ENCODE peak calls at places on chromosome 21, in five cellular contexts. Y is NCI-H1092 treated with DMSO at 0.1 percent for 48 hours, D is NCI-H146, O is caudate nucleus, J is amniotic stem cell. K is an unnamed sample.

GRCh38 chr21:44914176-44914874 is 6.4 kb downstream of the ITGB2 start:
- DNase-seq in D (no peak), J (no peak), Y (no peak), O (no peak), K (no peak)

GRCh38 chr21:41600556-41600955 is 92.6 kb upstream of the TMPRSS2 start:
- DNase-seq in O (no peak), D (no peak), J (no peak), Y (no peak), K (no peak)

GRCh38 chr21:25568230-25568629 is 39.1 kb downstream of the MRPL39 start:
- DNase-seq in O (no peak), D (no peak), Y (no peak), J (no peak), K (no peak)

GRCh38 chr21:38505654-38506523 is 7.6 kb upstream of the ERG start:
- DNase-seq in Y (peak; percentile 85), O (no peak), J (no peak), D (peak; percentile 57), K (peak; percentile 65)

GRCh38 chr21:46066843-46067331 is 31.0 kb upstream of the COL6A2 start:
- DNase-seq in O (no peak), D (no peak), Y (no peak), J (no peak), K (no peak)

GRCh38 chr21:45885597-45885929 is 96.0 kb upstream of the COL6A1 start:
- DNase-seq in D (no peak), O (no peak), J (no peak), Y (no peak), K (no peak)

GRCh38 chr21:29187939-29188338 is 57.5 kb downstream of the MAP3K7CL start:
- DNase-seq in O (no peak), J (peak; percentile 74), D (no peak), Y (no peak), K (no peak)

GRCh38 chr21:46150491-46151121 is 4.8 kb downstream of the FTCD start:
- DNase-seq in Y (no peak), D (no peak), J (no peak), O (no peak), K (no peak)

GRCh38 chr21:43305811-43306311 is 121.1 kb downstream of the SIK1 start:
- DNase-seq in Y (no peak), D (no peak), O (no peak), J (no peak), K (no peak)

GRCh38 chr21:24023402-24023801 is 1583.9 kb downstream of the MRPL39 start:
- DNase-seq in Y (peak; percentile 81), D (peak; percentile 66), J (peak; percentile 35), O (no peak), K (peak; percentile 86)

GRCh38 chr21:45448810-45449657 is 44.1 kb downstream of the COL18A1 start:
- DNase-seq in J (no peak), D (no peak), Y (peak; percentile 42), O (no peak), K (peak; percentile 53)

GRCh38 chr21:41834926-41835663 is 44.0 kb downstream of the PRDM15 start:
- DNase-seq in O (no peak), D (no peak), Y (no peak), J (no peak), K (no peak)

GRCh38 chr21:44552681-44553080 is 1.4 kb upstream of the KRTAP10-2 start:
- DNase-seq in J (no peak), Y (no peak), D (peak; percentile 54), O (no peak), K (peak; percentile 28)

GRCh38 chr21:21631961-21632360 is 633.8 kb downstream of the NCAM2 start:
- DNase-seq in Y (no peak), D (no peak), O (no peak), J (no peak), K (no peak)

K was measured in NCI-H69.